ENCODE peak calls at places on chromosomes 13 and 19, in four cellular contexts. Z is mesendoderm; F is activated CD4-positive, alpha-beta T cell treated with anti-CD3 and anti-CD28 coated beads, Interleukin-2, amount 10 ng/mL, durations not matched to agents 7 days and 5 days; M is effector CD4-positive, alpha-beta T cell. W is an unnamed sample.

GRCh38 chr13:66264976-66265375 is 965.2 kb downstream of the PCDH9 start:
- DNase-seq in Z (no peak), F (no peak), M (no peak), W (no peak)

GRCh38 chr13:51502206-51502651 is 49.4 kb upstream of the INTS6 start:
- DNase-seq in Z (no peak), F (no peak), M (no peak), W (no peak)

GRCh38 chr13:41111454-41111853 is 21.1 kb downstream of the KBTBD6 start:
- DNase-seq in Z (no peak), F (no peak), M (no peak), W (no peak)

GRCh38 chr13:30037766-30038165 is 187.3 kb upstream of the UBL3 start:
- DNase-seq in Z (no peak), F (no peak), M (no peak), W (no peak)

GRCh38 chr19:46080561-46080960 is 39.8 kb upstream of the IGFL4 start:
- DNase-seq in Z (no peak), F (no peak), M (no peak), W (no peak)

GRCh38 chr19:2974342-2974932 is 2.9 kb upstream of the TLE6 start:
- DNase-seq in Z (no peak), F (no peak), M (no peak), W (no peak)

GRCh38 chr13:40233731-40234195 is 432.7 kb downstream of the FOXO1 start:
- DNase-seq in Z (no peak), F (no peak), M (no peak), W (no peak)

GRCh38 chr13:96075953-96076543 is 13.9 kb upstream of the HS6ST3 start:
- DNase-seq in Z (peak; percentile 21), F (no peak), M (no peak), W (no peak)

GRCh38 chr19:16889429-16889882 is 657 bp downstream of the F2RL3 start:
- DNase-seq in Z (no peak), F (no peak), M (no peak), W (no peak)

GRCh38 chr13:79434578-79434977 is 28.5 kb upstream of the RBM26 start:
- DNase-seq in Z (no peak), F (no peak), M (no peak), W (no peak)

GRCh38 chr19:32138416-32138815 is 207.0 kb upstream of the ZNF507 start:
- DNase-seq in Z (no peak), F (no peak), M (no peak), W (no peak)

GRCh38 chr19:33622809-33623511 is 1.2 kb downstream of the CHST8 start:
- DNase-seq in Z (peak; percentile 19), F (no peak), M (no peak), W (no peak)

GRCh38 chr19:41734585-41734984 is 20.7 kb upstream of the CEACAM6 start:
- DNase-seq in Z (no peak), F (no peak), M (no peak), W (no peak)

GRCh38 chr19:23392706-23393105 is 2.6 kb downstream of the ZNF91 start:
- DNase-seq in Z (peak; percentile 90), F (no peak), M (no peak), W (no peak)

GRCh38 chr19:13441810-13442512 is 64.3 kb downstream of the CACNA1A start:
- DNase-seq in Z (peak; percentile 78), F (peak; percentile 61), M (peak; percentile 38), W (peak; percentile 12)

GRCh38 chr19:33245948-33246728 is 20.5 kb upstream of the SLC7A10 start:
- DNase-seq in Z (peak; percentile 23), F (no peak), M (no peak), W (no peak)

GRCh38 chr19:49217382-49217781 is 59.8 kb downstream of the TRPM4 start:
- DNase-seq in Z (no peak), F (no peak), M (no peak), W (no peak)

GRCh38 chr19:53085496-53085895 is 17.7 kb downstream of the ZNF160 start:
- DNase-seq in Z (no peak), F (no peak), M (no peak), W (no peak)

GRCh38 chr19:15419413-15420025 is 731 bp upstream of the AKAP8L start:
- DNase-seq in Z (no peak), F (no peak), M (no peak), W (no peak)

W was measured in effector memory CD8-positive, alpha-beta T cell.